ENCODE peak calls at places on chromosomes 12 and 14, in five cellular contexts. S is left ventricle myocardium inferior, I is heart right ventricle, B is PC-3, W is right lobe of liver. L is an unnamed sample.

GRCh38 chr12:109389146-109389545 is 41.4 kb downstream of the MYO1H start:
- DNase-seq in S (no peak), I (no peak), B (no peak), W (no peak), L (no peak)

GRCh38 chr12:11460343-11461023 is 65.1 kb upstream of the PRB2 start:
- DNase-seq in S (no peak), I (no peak), B (peak; percentile 35), W (no peak), L (no peak)

GRCh38 chr12:44389038-44389437 is 487.1 kb downstream of the NELL2 start:
- DNase-seq in S (no peak), I (no peak), B (no peak), W (no peak), L (no peak)

GRCh38 chr12:1612196-1612595 is 16.8 kb upstream of the WNT5B start:
- DNase-seq in S (no peak), I (no peak), B (no peak), W (no peak), L (no peak)

GRCh38 chr14:103041464-103041863 is 15.9 kb downstream of the CDC42BPB start:
- DNase-seq in S (no peak), I (no peak), B (no peak), W (no peak), L (no peak)

GRCh38 chr12:64826234-64826633 is 1.8 kb downstream of the TBC1D30 start:
- DNase-seq in S (peak; percentile 51), I (peak; percentile 44), B (no peak), W (peak; percentile 43), L (peak; percentile 14)

GRCh38 chr12:70645494-70646317 is 8.5 kb upstream of the PTPRB start:
- DNase-seq in S (peak; percentile 40), I (peak; percentile 41), B (peak; percentile 97), W (peak; percentile 57), L (peak; percentile 79)

GRCh38 chr14:87351007-87351406 is 642.0 kb downstream of the GALC start:
- DNase-seq in S (no peak), I (no peak), B (no peak), W (no peak), L (no peak)

GRCh38 chr12:58814036-58814435 is 106.3 kb downstream of the LRIG3 start:
- DNase-seq in S (no peak), I (no peak), B (no peak), W (no peak), L (no peak)

GRCh38 chr12:90858261-90858660 is 96.7 kb downstream of the CCER1 start:
- DNase-seq in S (no peak), I (no peak), B (peak; percentile 32), W (no peak), L (no peak)

GRCh38 chr12:94754653-94755052 is 104.3 kb upstream of the TMCC3 start:
- DNase-seq in S (no peak), I (no peak), B (peak; percentile 24), W (no peak), L (no peak)
- TF ChIP-seq CTCF in S (peak; percentile 43), I (peak; percentile 30), B (peak; percentile 61), W (peak; percentile 18), L (peak; percentile 19)

GRCh38 chr14:52879958-52880357 is 70.9 kb downstream of the FERMT2 start:
- DNase-seq in S (no peak), I (no peak), B (peak; percentile 9), W (no peak), L (no peak)
- H3K36me3 ChIP-seq in S (peaks cover 57% of the 10 kb centered on the region), I (peaks cover 11% of the 10 kb centered on the region), B (peaks cover 8% of the 10 kb centered on the region), W (no peaks in the 10 kb centered on the region), L (no peaks in the 10 kb centered on the region)

GRCh38 chr14:93148979-93149378 is 33.3 kb upstream of the ITPK1 start:
- DNase-seq in S (no peak), I (no peak), B (no peak), W (no peak), L (no peak)

GRCh38 chr14:93155667-93156066 is 29.0 kb downstream of the MOAP1 start:
- DNase-seq in S (no peak), I (no peak), B (peak; percentile 73), W (no peak), L (no peak)

GRCh38 chr14:93146119-93146518 is 30.4 kb upstream of the ITPK1 start:
- DNase-seq in S (no peak), I (no peak), B (no peak), W (no peak), L (no peak)

DNA sequence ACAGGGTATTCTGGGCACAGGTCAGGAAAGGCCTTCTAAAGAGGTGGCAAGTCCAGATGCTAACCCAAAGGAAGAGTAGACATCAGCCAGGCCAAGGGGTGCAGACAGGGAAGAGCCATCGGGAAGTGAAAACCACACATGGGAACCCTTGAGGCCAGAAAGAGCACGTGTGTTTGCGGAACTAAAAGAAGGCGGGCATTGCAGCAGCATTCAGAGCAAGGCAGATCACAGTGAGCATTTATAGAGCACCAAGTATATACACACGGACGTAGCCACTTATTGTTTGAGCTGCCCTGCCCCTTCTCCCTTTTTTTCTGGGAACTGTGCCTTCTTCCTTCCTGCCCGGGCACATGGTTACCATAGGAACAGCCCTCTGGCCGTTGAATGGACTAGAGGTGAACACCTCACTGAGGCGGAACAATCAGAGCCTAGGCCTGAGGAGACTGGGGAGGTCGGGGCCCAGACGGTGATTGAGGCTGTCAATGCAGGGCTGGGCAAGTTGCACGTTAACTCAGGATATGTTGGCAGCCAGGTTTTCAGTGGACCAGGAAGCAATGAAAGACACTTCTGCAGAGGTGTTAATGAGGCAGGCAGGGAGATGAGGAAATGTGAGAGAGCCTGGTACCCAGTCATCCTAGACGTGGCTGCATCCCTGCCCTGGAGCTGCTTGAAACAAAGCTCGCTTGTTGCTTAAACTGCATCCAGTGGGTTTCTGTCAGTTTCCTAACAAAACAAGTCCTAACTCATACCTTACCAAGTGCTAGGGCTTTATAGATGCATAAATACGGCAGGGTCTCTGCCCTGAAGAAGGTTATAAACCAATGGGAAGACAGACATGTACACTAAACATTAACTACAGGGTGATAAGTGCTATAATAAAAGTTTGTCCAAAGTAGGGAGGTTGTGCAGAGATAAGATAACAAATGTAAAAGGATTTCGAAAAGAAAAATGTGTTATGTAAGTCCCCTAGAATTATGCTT is 34.2 kb downstream of the MOAP1 start:
- DNase-seq in S (no peak), I (no peak), B (peak; percentile 16), W (peak; percentile 51), L (no peak)
- TF ChIP-seq CTCF in S (no peak), I (no peak), B (no peak), W (no peak), L (no peak)

DNA sequence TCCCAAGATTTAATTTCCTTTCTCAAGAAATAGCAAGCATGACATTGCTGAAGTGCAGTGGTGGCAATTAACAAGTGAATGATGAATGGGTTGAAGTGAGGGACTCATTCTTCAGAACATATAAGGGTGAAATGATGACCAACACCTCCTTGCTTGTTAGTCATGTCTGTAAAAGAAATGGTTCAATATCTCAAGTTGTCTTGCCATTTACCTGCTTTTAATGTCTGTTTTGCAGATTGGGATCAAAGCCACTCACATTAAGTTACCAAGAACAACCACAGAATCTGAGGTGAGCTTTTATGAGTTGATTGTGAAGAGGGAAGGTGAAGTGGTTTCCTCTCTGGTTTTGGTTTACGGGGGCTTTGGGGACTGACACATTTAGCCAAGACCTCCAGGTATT is 24.1 kb downstream of the MTHFD1 start:
- DNase-seq in S (no peak), I (no peak), B (no peak), W (no peak), L (no peak)
- H3K36me3 ChIP-seq in S (peaks cover 42% of the 10 kb centered on the region), I (peaks cover 5% of the 10 kb centered on the region), B (peaks cover 50% of the 10 kb centered on the region), W (no peaks in the 10 kb centered on the region), L (no peaks in the 10 kb centered on the region)

DNA sequence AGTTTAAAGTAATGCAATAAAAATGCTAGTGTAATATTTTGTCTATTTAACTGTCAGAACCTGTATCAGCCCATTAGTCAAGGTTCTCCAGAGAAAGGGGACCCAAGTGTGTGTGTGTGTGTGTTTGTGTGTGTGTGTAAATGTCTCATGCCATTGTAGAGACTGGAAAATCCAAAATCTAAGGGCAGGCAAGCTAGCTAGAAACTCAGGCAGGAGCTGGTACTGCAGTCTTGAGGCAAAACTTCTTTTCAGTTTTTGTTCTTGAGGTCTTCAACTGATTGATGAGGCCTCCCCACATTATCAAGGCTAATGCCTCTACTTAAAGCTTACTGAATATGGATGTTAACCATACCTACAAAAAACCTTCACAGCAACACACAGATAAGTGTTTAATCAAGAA is 126.7 kb downstream of the PRKD1 start:
- DNase-seq in S (no peak), I (no peak), B (no peak), W (no peak), L (no peak)
- TF ChIP-seq CTCF in S (no peak), I (no peak), B (no peak), W (no peak), L (no peak)

L was measured in kidney epithelial cell.